ENCODE peak calls at places on chromosomes 11 and 22, in seven cellular contexts. A is breast epithelium, Z is body of pancreas, E is right atrium auricular region, X is BE2C, B is uterus, Y is tibial artery. M is an unnamed sample.
A peak's percentile ranks its signal among the peaks of the same experiment; 100 is the strongest.

GRCh38 chr22:32579533-32580220 is 105.1 kb downstream of the FBXO7 start:
- DNase-seq in E (no peak), B (peak; percentile 35), A (no peak), X (no peak), Y (no peak), Z (no peak), M (no peak)

GRCh38 chr11:94183886-94184264 is 55.2 kb downstream of the PANX1 start:
- DNase-seq in Z (peak; percentile 80), E (peak; percentile 84), X (peak; percentile 68), Y (peak; percentile 31), A (peak; percentile 28), B (peak; percentile 51), M (peak; percentile 41)

GRCh38 chr11:86058360-86058759 is 10.5 kb downstream of the PICALM start:
- DNase-seq in A (no peak), Y (no peak), B (no peak), X (no peak), E (no peak), Z (no peak), M (no peak)

GRCh38 chr11:111388431-111388830 is 9.4 kb upstream of the POU2AF1 start:
- DNase-seq in Y (no peak), B (no peak), X (no peak), E (no peak), A (no peak), Z (no peak), M (no peak)

GRCh38 chr11:30917859-30918478 is 331.8 kb upstream of the MPPED2 start:
- DNase-seq in E (no peak), A (no peak), Y (no peak), X (peak; percentile 6), B (no peak), Z (peak; percentile 15), M (peak; percentile 12)

GRCh38 chr11:92852946-92853345 is 116.5 kb upstream of the MTNR1B start:
- DNase-seq in Z (no peak), E (no peak), A (peak; percentile 53), Y (no peak), X (peak; percentile 47), B (no peak), M (peak; percentile 80)

GRCh38 chr11:27445625-27446024 is 27.0 kb downstream of the LGR4 start:
- DNase-seq in Z (no peak), B (no peak), Y (no peak), E (no peak), X (no peak), A (no peak), M (no peak)

GRCh38 chr11:26348776-26349175 is 16.8 kb downstream of the ANO3 start:
- DNase-seq in A (no peak), Z (no peak), B (no peak), E (no peak), Y (no peak), X (no peak), M (no peak)

GRCh38 chr22:47016636-47017035 is 254.2 kb downstream of the TBC1D22A start:
- DNase-seq in Y (no peak), X (no peak), E (no peak), A (no peak), B (no peak), Z (no peak), M (no peak)

GRCh38 chr11:29773656-29774264 is 243.1 kb downstream of the KCNA4 start:
- DNase-seq in A (peak; percentile 22), Y (no peak), X (no peak), Z (peak; percentile 19), E (no peak), B (peak; percentile 48), M (no peak)

GRCh38 chr11:17489729-17490128 is 13.1 kb upstream of the ABCC8 start:
- DNase-seq in Z (no peak), Y (no peak), A (no peak), X (no peak), E (no peak), B (no peak), M (no peak)

GRCh38 chr11:107785401-107785800 is 73.2 kb downstream of the SLC35F2 start:
- DNase-seq in A (no peak), Y (no peak), E (no peak), Z (no peak), X (no peak), B (no peak), M (no peak)

GRCh38 chr11:95337175-95337957 is 106.4 kb upstream of the SESN3 start:
- DNase-seq in B (peak; percentile 53), X (peak; percentile 43), Y (peak; percentile 56), E (peak; percentile 70), Z (peak; percentile 16), A (peak; percentile 45), M (peak; percentile 64)

GRCh38 chr11:76266269-76266668 is 60.0 kb upstream of the WNT11 start:
- DNase-seq in A (peak; percentile 28), B (peak; percentile 65), X (no peak), Y (peak; percentile 79), Z (no peak), E (peak; percentile 81), M (no peak)

GRCh38 chr22:46224771-46225290 is 25.3 kb downstream of the CDPF1 start:
- DNase-seq in Z (no peak), B (no peak), A (no peak), X (no peak), E (no peak), Y (no peak), M (no peak)

GRCh38 chr11:77503006-77503405 is 29.1 kb upstream of the PAK1 start:
- DNase-seq in X (peak; percentile 87), Z (no peak), E (no peak), Y (no peak), B (no peak), A (no peak), M (no peak)

GRCh38 chr11:35241531-35241930 is 102.6 kb downstream of the CD44 start:
- DNase-seq in B (no peak), Y (no peak), X (no peak), E (no peak), Z (no peak), A (no peak), M (no peak)

GRCh38 chr11:101915811-101916291 is 471 bp downstream of the ANGPTL5 start:
- DNase-seq in Y (no peak), E (no peak), B (no peak), A (no peak), X (no peak), Z (no peak), M (no peak)

GRCh38 chr22:32904044-32904443 is 102.5 kb downstream of the TIMP3 start:
- DNase-seq in X (peak; percentile 76), A (no peak), B (peak; percentile 69), Y (no peak), E (no peak), Z (no peak), M (no peak)

GRCh38 chr22:36280379-36280778 is 27.4 kb downstream of the APOL1 start:
- DNase-seq in Z (no peak), Y (no peak), A (no peak), E (no peak), X (no peak), B (peak; percentile 70), M (no peak)

GRCh38 chr11:73389134-73389525 is 12.9 kb downstream of the RELT start:
- DNase-seq in X (no peak), Z (no peak), B (no peak), Y (no peak), E (no peak), A (no peak), M (no peak)

GRCh38 chr11:29963068-29963467 is 53.8 kb downstream of the KCNA4 start:
- DNase-seq in E (no peak), B (no peak), Y (no peak), A (no peak), Z (no peak), X (no peak), M (no peak)

GRCh38 chr11:14819596-14819995 is 72.4 kb downstream of the CYP2R1 start:
- DNase-seq in E (no peak), X (no peak), Z (no peak), A (no peak), Y (no peak), B (no peak), M (no peak)

GRCh38 chr11:1508491-1508891 is 21.9 kb upstream of the MOB2 start:
- DNase-seq in A (no peak), Y (no peak), E (no peak), B (no peak), X (no peak), Z (no peak), M (no peak)
- H3K4me1 ChIP-seq in A (peaks cover 6% of the 10 kb centered on the region), Y (peaks cover 80% of the 10 kb centered on the region), E (peaks cover 72% of the 10 kb centered on the region), B (peaks cover 9% of the 10 kb centered on the region), X (no peaks in the 10 kb centered on the region), Z (peaks cover 10% of the 10 kb centered on the region), M (peaks cover 18% of the 10 kb centered on the region)

GRCh38 chr11:118606844-118607228 is 579 bp upstream of the PHLDB1 start:
- DNase-seq in A (no peak), Y (no peak), B (no peak), E (peak; percentile 28), X (no peak), Z (no peak), M (no peak)

GRCh38 chr11:118605116-118605867 is 2.1 kb upstream of the PHLDB1 start:
- DNase-seq in B (peak; percentile 94), Z (peak; percentile 51), X (peak; percentile 78), Y (peak; percentile 88), A (no peak), E (peak; percentile 90), M (no peak)

GRCh38 chr11:118604566-118604965 is 2.8 kb upstream of the PHLDB1 start:
- DNase-seq in B (no peak), X (no peak), Y (no peak), Z (no peak), E (no peak), A (no peak), M (no peak)

GRCh38 chr11:118606157-118606843 is 1.1 kb upstream of the PHLDB1 start:
- DNase-seq in Z (peak; percentile 78), Y (no peak), A (no peak), E (peak; percentile 58), X (no peak), B (no peak), M (no peak)

DNA sequence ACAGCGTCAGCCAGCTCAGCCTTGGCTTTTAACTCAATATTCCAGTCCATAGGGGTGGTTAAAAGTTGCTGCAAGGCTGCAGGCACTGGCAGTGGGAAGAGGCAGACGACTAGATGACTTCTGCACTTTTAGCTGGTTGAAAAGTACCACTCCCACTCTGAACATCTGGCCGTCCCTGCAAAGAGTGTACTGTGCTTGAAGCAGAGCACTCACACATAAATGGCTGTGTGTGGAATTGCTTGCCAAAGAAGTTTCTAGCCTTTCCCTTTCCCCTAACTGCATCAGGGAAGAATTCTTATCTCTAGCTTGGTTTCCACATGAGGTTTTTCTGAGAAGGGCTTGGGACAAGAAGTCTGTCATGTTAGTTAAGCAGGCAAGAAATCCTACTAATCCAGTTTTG is 5.1 kb upstream of the PHLDB1 start:
- DNase-seq in B (no peak), Y (no peak), E (no peak), A (no peak), X (no peak), Z (no peak), M (no peak)
- H3K4me1 ChIP-seq in B (peaks cover 12% of the 10 kb centered on the region), Y (peaks cover 22% of the 10 kb centered on the region), E (peaks cover 55% of the 10 kb centered on the region), A (peaks cover 6% of the 10 kb centered on the region), X (peaks cover 27% of the 10 kb centered on the region), Z (peaks cover 23% of the 10 kb centered on the region), M (no peaks in the 10 kb centered on the region)

DNA sequence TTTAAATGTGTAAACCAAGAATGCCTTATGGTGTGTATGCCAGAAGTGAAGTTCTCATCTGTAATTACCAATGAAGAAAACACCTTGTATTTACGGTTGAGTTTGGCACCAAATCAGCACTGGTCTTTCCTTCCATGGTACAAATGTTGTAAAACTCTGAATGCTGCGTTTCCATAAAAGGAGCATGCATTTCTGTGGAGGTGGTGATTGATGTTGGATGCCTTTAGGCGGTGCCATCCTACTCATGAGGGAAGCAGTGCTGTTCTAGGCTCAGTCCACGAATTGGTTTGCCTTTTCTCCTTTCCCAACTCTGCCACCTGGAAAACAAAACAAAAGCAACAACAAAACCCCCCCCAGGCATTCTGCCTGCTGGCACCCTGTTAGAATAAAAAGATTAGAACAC is 124.4 kb downstream of the TEAD1 start:
- DNase-seq in E (no peak), X (no peak), Y (no peak), A (peak; percentile 54), Z (no peak), B (no peak), M (no peak)
- H3K4me1 ChIP-seq in E (peaks cover 53% of the 10 kb centered on the region), X (peaks cover 29% of the 10 kb centered on the region), Y (peaks cover 28% of the 10 kb centered on the region), A (no peaks in the 10 kb centered on the region), Z (peaks cover 59% of the 10 kb centered on the region), B (peaks cover 5% of the 10 kb centered on the region), M (peaks cover 14% of the 10 kb centered on the region)

GRCh38 chr22:43473031-43473430 is 61.2 kb downstream of the MPPED1 start:
- DNase-seq in Y (no peak), E (no peak), B (no peak), X (no peak), A (no peak), Z (no peak), M (no peak)
- H3K4me1 ChIP-seq in Y (no peaks in the 10 kb centered on the region), E (no peaks in the 10 kb centered on the region), B (no peaks in the 10 kb centered on the region), X (no peaks in the 10 kb centered on the region), A (no peaks in the 10 kb centered on the region), Z (no peaks in the 10 kb centered on the region), M (no peaks in the 10 kb centered on the region)

M was measured in prostate gland.